ENCODE peak calls at places on chromosomes 5 and 9, in seven cellular contexts. One of them, this sample, is unnamed.

GRCh38 chr5:77239126-77239741 is 28.8 kb downstream of the PDE8B start:
- DNase-seq in AG10803: no peak
- DNase-seq in activated B cell treated with CpG ODN at 0.5 μM for 24 hours: no peak
- DNase-seq in fibroblast of villous mesenchyme: no peak
- DNase-seq in heart left ventricle: no peak
- DNase-seq in GM10248: no peak
- DNase-seq in brain microvascular endothelial cell: peak
- DNase-seq in this sample: no peak

GRCh38 chr5:66503203-66503789 is 92.9 kb upstream of the MAST4 start:
- DNase-seq in AG10803: no peak
- DNase-seq in brain microvascular endothelial cell: no peak
- DNase-seq in fibroblast of villous mesenchyme: no peak
- DNase-seq in heart left ventricle: no peak
- DNase-seq in GM10248: no peak
- DNase-seq in activated B cell treated with CpG ODN at 0.5 μM for 24 hours: no peak
- DNase-seq in this sample: no peak

GRCh38 chr5:19902316-19902934 is 85.6 kb downstream of the CDH18 start:
- DNase-seq in AG10803: no peak
- DNase-seq in heart left ventricle: no peak
- DNase-seq in brain microvascular endothelial cell: no peak
- DNase-seq in GM10248: no peak
- DNase-seq in fibroblast of villous mesenchyme: no peak
- DNase-seq in activated B cell treated with CpG ODN at 0.5 μM for 24 hours: no peak
- DNase-seq in this sample: no peak

GRCh38 chr9:70145981-70146380 is 102.3 kb downstream of the MAMDC2 start:
- DNase-seq in brain microvascular endothelial cell: no peak
- DNase-seq in AG10803: no peak
- DNase-seq in heart left ventricle: no peak
- DNase-seq in activated B cell treated with CpG ODN at 0.5 μM for 24 hours: no peak
- DNase-seq in fibroblast of villous mesenchyme: no peak
- DNase-seq in GM10248: no peak
- DNase-seq in this sample: no peak

GRCh38 chr9:113011911-113012381 is at the start of gene ZNF883:
- DNase-seq in brain microvascular endothelial cell: peak
- DNase-seq in fibroblast of villous mesenchyme: peak
- DNase-seq in activated B cell treated with CpG ODN at 0.5 μM for 24 hours: no peak
- DNase-seq in heart left ventricle: peak
- DNase-seq in GM10248: peak
- DNase-seq in AG10803: peak
- DNase-seq in this sample: peak

GRCh38 chr9:3181049-3181953 is 337.4 kb upstream of the PUM3 start:
- DNase-seq in AG10803: no peak
- DNase-seq in fibroblast of villous mesenchyme: peak
- DNase-seq in heart left ventricle: no peak
- DNase-seq in brain microvascular endothelial cell: no peak
- DNase-seq in GM10248: peak
- DNase-seq in activated B cell treated with CpG ODN at 0.5 μM for 24 hours: no peak
- DNase-seq in this sample: peak

GRCh38 chr9:111983484-111983908 is 86.9 kb downstream of the UGCG start:
- DNase-seq in activated B cell treated with CpG ODN at 0.5 μM for 24 hours: peak
- DNase-seq in GM10248: peak
- DNase-seq in brain microvascular endothelial cell: no peak
- DNase-seq in heart left ventricle: no peak
- DNase-seq in AG10803: no peak
- DNase-seq in fibroblast of villous mesenchyme: no peak
- DNase-seq in this sample: no peak

GRCh38 chr9:89052470-89053097 is 61.3 kb downstream of the S1PR3 start:
- DNase-seq in activated B cell treated with CpG ODN at 0.5 μM for 24 hours: no peak
- DNase-seq in GM10248: no peak
- DNase-seq in heart left ventricle: peak
- DNase-seq in AG10803: no peak
- DNase-seq in fibroblast of villous mesenchyme: peak
- DNase-seq in brain microvascular endothelial cell: no peak
- DNase-seq in this sample: no peak

GRCh38 chr5:37831821-37832524 is 7.9 kb downstream of the GDNF start:
- DNase-seq in GM10248: no peak
- DNase-seq in AG10803: peak
- DNase-seq in brain microvascular endothelial cell: no peak
- DNase-seq in activated B cell treated with CpG ODN at 0.5 μM for 24 hours: no peak
- DNase-seq in heart left ventricle: no peak
- DNase-seq in fibroblast of villous mesenchyme: no peak
- DNase-seq in this sample: no peak

GRCh38 chr9:78089111-78089510 is 57.5 kb upstream of the GNAQ start:
- DNase-seq in GM10248: no peak
- DNase-seq in brain microvascular endothelial cell: no peak
- DNase-seq in heart left ventricle: no peak
- DNase-seq in fibroblast of villous mesenchyme: no peak
- DNase-seq in activated B cell treated with CpG ODN at 0.5 μM for 24 hours: no peak
- DNase-seq in AG10803: no peak
- DNase-seq in this sample: no peak

GRCh38 chr5:181223041-181223728 is at the start of gene TRIM41:
- DNase-seq in AG10803: peak
- DNase-seq in GM10248: peak
- DNase-seq in activated B cell treated with CpG ODN at 0.5 μM for 24 hours: peak
- DNase-seq in brain microvascular endothelial cell: peak
- DNase-seq in fibroblast of villous mesenchyme: peak
- DNase-seq in heart left ventricle: peak
- DNase-seq in this sample: peak
- TF ChIP-seq CTCF in AG10803: peak
- TF ChIP-seq CTCF in GM10248: no peak
- TF ChIP-seq CTCF in activated B cell treated with CpG ODN at 0.5 μM for 24 hours: no peak
- TF ChIP-seq CTCF in brain microvascular endothelial cell: peak
- TF ChIP-seq CTCF in fibroblast of villous mesenchyme: peak
- TF ChIP-seq CTCF in heart left ventricle: peak
- TF ChIP-seq CTCF in this sample: peak

GRCh38 chr5:162227075-162227474 is 159.5 kb downstream of the GABRG2 start:
- DNase-seq in fibroblast of villous mesenchyme: no peak
- DNase-seq in brain microvascular endothelial cell: no peak
- DNase-seq in GM10248: no peak
- DNase-seq in AG10803: no peak
- DNase-seq in heart left ventricle: no peak
- DNase-seq in activated B cell treated with CpG ODN at 0.5 μM for 24 hours: no peak
- DNase-seq in this sample: no peak

GRCh38 chr5:162217037-162217436 is 149.5 kb downstream of the GABRG2 start:
- DNase-seq in brain microvascular endothelial cell: no peak
- DNase-seq in AG10803: no peak
- DNase-seq in activated B cell treated with CpG ODN at 0.5 μM for 24 hours: no peak
- DNase-seq in heart left ventricle: no peak
- DNase-seq in GM10248: no peak
- DNase-seq in fibroblast of villous mesenchyme: no peak
- DNase-seq in this sample: no peak

DNA sequence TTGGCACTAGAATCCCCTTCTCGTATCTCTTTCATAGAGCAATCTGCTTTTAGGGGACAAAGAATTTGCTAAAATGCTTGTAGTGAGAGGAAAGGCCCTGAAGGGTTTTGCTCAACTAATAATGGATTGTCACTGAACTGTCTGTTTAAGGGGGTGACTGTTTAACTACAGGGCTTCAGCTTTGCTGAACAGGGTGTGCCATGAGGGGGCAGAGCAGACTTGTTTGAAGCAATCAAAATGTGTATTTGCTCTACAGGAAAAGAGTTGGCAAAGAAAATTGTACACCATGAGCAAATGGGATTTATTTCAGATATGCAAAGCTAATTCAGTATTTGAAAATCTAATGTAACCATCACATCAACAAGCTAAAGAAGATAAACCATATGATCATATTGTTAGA is 154.3 kb downstream of the GABRG2 start:
- DNase-seq in activated B cell treated with CpG ODN at 0.5 μM for 24 hours: no peak
- DNase-seq in heart left ventricle: no peak
- DNase-seq in fibroblast of villous mesenchyme: no peak
- DNase-seq in AG10803: no peak
- DNase-seq in brain microvascular endothelial cell: no peak
- DNase-seq in GM10248: no peak
- DNase-seq in this sample: no peak
- TF ChIP-seq CTCF in activated B cell treated with CpG ODN at 0.5 μM for 24 hours: no peak
- TF ChIP-seq CTCF in heart left ventricle: no peak
- TF ChIP-seq CTCF in fibroblast of villous mesenchyme: no peak
- TF ChIP-seq CTCF in AG10803: no peak
- TF ChIP-seq CTCF in brain microvascular endothelial cell: no peak
- TF ChIP-seq CTCF in GM10248: no peak
- TF ChIP-seq CTCF in this sample: peak

GRCh38 chr5:148828461-148829247 is 2.2 kb downstream of the ADRB2 start:
- DNase-seq in activated B cell treated with CpG ODN at 0.5 μM for 24 hours: no peak
- DNase-seq in heart left ventricle: no peak
- DNase-seq in AG10803: no peak
- DNase-seq in brain microvascular endothelial cell: no peak
- DNase-seq in GM10248: no peak
- DNase-seq in fibroblast of villous mesenchyme: no peak
- DNase-seq in this sample: no peak
- TF ChIP-seq CTCF in activated B cell treated with CpG ODN at 0.5 μM for 24 hours: no peak
- TF ChIP-seq CTCF in heart left ventricle: peak
- TF ChIP-seq CTCF in AG10803: no peak
- TF ChIP-seq CTCF in brain microvascular endothelial cell: peak
- TF ChIP-seq CTCF in GM10248: no peak
- TF ChIP-seq CTCF in fibroblast of villous mesenchyme: no peak
- TF ChIP-seq CTCF in this sample: no peak

GRCh38 chr5:132802044-132802684 is 10.9 kb upstream of the SOWAHA start:
- DNase-seq in GM10248: no peak
- DNase-seq in heart left ventricle: no peak
- DNase-seq in activated B cell treated with CpG ODN at 0.5 μM for 24 hours: no peak
- DNase-seq in fibroblast of villous mesenchyme: no peak
- DNase-seq in brain microvascular endothelial cell: no peak
- DNase-seq in AG10803: no peak
- DNase-seq in this sample: no peak
- TF ChIP-seq CTCF in GM10248: no peak
- TF ChIP-seq CTCF in heart left ventricle: peak
- TF ChIP-seq CTCF in activated B cell treated with CpG ODN at 0.5 μM for 24 hours: no peak
- TF ChIP-seq CTCF in fibroblast of villous mesenchyme: peak
- TF ChIP-seq CTCF in brain microvascular endothelial cell: no peak
- TF ChIP-seq CTCF in AG10803: peak
- TF ChIP-seq CTCF in this sample: no peak

GRCh38 chr5:162593881-162594280 is 526.3 kb downstream of the GABRG2 start:
- DNase-seq in AG10803: no peak
- DNase-seq in fibroblast of villous mesenchyme: no peak
- DNase-seq in heart left ventricle: no peak
- DNase-seq in activated B cell treated with CpG ODN at 0.5 μM for 24 hours: no peak
- DNase-seq in GM10248: no peak
- DNase-seq in brain microvascular endothelial cell: no peak
- DNase-seq in this sample: no peak

DNA sequence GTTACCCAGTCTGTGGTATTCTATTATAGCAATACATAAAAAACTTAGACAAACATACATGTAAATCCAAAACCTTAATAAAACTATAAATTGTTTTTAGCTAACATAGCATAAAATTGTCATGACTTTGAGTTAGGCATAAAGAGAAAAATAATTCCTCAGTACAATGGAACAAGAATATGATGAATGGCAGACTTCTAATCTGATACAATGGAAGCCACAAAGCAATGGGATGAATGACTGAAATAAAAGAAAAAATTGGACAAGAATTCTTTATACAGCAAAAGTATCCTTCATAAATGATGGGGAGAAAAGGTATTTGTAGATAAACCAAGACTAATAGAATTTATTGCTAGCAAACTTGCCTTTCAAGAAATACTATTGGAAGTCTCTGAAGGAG is 524.2 kb downstream of the GABRG2 start:
- DNase-seq in brain microvascular endothelial cell: no peak
- DNase-seq in AG10803: no peak
- DNase-seq in fibroblast of villous mesenchyme: no peak
- DNase-seq in activated B cell treated with CpG ODN at 0.5 μM for 24 hours: no peak
- DNase-seq in GM10248: no peak
- DNase-seq in heart left ventricle: no peak
- DNase-seq in this sample: no peak
- TF ChIP-seq CTCF in brain microvascular endothelial cell: no peak
- TF ChIP-seq CTCF in AG10803: no peak
- TF ChIP-seq CTCF in fibroblast of villous mesenchyme: no peak
- TF ChIP-seq CTCF in activated B cell treated with CpG ODN at 0.5 μM for 24 hours: no peak
- TF ChIP-seq CTCF in GM10248: no peak
- TF ChIP-seq CTCF in heart left ventricle: no peak
- TF ChIP-seq CTCF in this sample: no peak

DNA sequence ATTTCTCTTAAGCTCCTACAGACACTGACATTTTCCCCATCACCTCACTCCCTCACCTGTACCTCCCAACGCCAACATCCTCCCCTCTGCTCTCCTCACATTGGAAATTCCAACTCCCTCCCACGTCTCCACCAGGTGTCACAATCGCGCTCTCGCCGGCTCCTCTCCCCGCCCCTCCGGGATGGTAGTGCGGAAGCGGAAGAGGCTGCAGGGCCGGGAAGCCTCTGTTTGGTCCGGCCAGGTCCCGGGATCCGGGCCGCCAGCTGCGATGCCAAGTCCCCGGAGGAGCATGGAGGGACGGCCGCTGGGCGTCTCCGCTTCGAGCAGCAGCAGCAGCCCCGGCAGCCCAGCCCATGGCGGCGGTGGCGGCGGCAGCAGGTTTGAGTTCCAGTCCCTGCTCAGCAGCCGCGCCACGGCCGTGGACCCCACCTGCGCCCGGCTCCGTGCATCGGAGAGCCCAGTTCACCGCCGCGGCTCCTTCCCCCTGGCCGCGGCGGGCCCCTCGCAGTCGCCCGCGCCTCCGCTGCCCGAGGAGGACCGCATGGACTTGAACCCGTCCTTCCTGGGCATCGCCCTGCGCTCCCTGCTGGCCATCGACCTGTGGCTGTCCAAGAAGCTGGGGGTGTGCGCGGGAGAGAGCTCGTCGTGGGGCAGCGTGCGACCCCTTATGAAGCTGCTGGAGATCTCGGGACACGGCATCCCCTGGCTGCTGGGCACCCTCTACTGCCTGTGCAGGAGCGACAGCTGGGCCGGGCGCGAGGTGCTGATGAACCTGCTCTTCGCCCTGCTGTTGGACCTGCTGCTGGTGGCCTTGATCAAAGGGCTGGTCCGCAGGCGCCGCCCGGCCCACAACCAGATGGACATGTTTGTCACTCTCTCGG is at the start of gene PLPP6:
- DNase-seq in GM10248: peak
- DNase-seq in heart left ventricle: peak
- DNase-seq in activated B cell treated with CpG ODN at 0.5 μM for 24 hours: peak
- DNase-seq in fibroblast of villous mesenchyme: peak
- DNase-seq in brain microvascular endothelial cell: peak
- DNase-seq in AG10803: peak
- DNase-seq in this sample: peak
- TF ChIP-seq CTCF in GM10248: peak
- TF ChIP-seq CTCF in heart left ventricle: peak
- TF ChIP-seq CTCF in activated B cell treated with CpG ODN at 0.5 μM for 24 hours: no peak
- TF ChIP-seq CTCF in fibroblast of villous mesenchyme: peak
- TF ChIP-seq CTCF in brain microvascular endothelial cell: peak
- TF ChIP-seq CTCF in AG10803: peak
- TF ChIP-seq CTCF in this sample: peak

This sample was measured in neural crest cell.